ENCODE peak calls at places on chromosomes 7 and 10, in six cellular contexts. O is right cardiac atrium, V is gastrocnemius medialis, T is keratinocyte, U is stomach, D is colonic mucosa. Z is an unnamed sample.

GRCh38 chr7:27814054-27814453 is 74.1 kb downstream of the TAX1BP1 start:
- DNase-seq in U (no peak), V (no peak), D (no peak), O (no peak), T (no peak), Z (no peak)

GRCh38 chr10:34420273-34420672 is 394.8 kb downstream of the PARD3 start:
- DNase-seq in V (no peak), T (no peak), O (no peak), U (no peak), D (no peak), Z (no peak)

GRCh38 chr10:18501198-18501597 is 150.2 kb downstream of the NSUN6 start:
- DNase-seq in O (no peak), T (no peak), V (no peak), U (no peak), D (no peak), Z (no peak)

GRCh38 chr10:98295907-98296306 is 27.9 kb upstream of the LOXL4 start:
- DNase-seq in V (no peak), D (no peak), T (no peak), O (no peak), U (no peak), Z (no peak)

GRCh38 chr10:130251766-130252165 is 115.6 kb downstream of the GLRX3 start:
- DNase-seq in T (no peak), V (no peak), D (no peak), O (no peak), U (no peak), Z (no peak)

GRCh38 chr10:25157650-25158049 is 17.2 kb upstream of the GPR158 start:
- DNase-seq in O (no peak), U (no peak), T (no peak), D (no peak), V (no peak), Z (no peak)

GRCh38 chr10:84683550-84683949 is 355.2 kb downstream of the CCSER2 start:
- DNase-seq in D (no peak), V (no peak), O (no peak), T (no peak), U (no peak), Z (no peak)

GRCh38 chr7:96414931-96415292 is 93.0 kb upstream of the SLC25A13 start:
- DNase-seq in V (no peak), T (no peak), U (no peak), O (no peak), D (peak; percentile 45), Z (peak; percentile 60)

GRCh38 chr10:68179016-68179415 is 52.9 kb downstream of the ATOH7 start:
- DNase-seq in V (no peak), U (no peak), O (no peak), D (no peak), T (no peak), Z (no peak)

DNA sequence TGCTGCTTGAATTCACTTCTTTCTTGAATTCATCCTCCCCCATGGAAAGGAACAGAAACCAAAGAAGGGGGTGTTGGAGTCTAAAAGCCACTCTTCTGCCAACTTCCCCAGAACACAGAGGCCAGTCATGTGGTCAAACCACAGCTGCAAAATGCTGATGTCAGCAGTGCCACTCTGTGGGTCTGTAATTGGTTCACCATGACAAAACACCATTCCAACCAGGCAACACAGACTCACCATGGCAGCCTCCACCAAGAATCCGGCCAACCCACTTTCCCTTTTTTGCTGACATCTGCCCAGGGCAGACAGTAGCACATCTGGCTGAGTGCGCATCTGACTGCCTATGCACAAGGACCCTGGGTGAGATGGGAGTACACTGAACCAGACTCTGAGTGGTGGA is 16.8 kb downstream of the OSBPL3 start:
- DNase-seq in U (peak; percentile 28), V (peak; percentile 39), O (peak; percentile 57), D (peak; percentile 35), T (no peak), Z (no peak)
- H3K4me1 ChIP-seq in U (peaks cover 12% of the 10 kb centered on the region), V (peaks cover 4% of the 10 kb centered on the region), O (peaks cover 2% of the 10 kb centered on the region), D (peaks cover 9% of the 10 kb centered on the region), T (peaks cover 59% of the 10 kb centered on the region), Z (peaks cover 2% of the 10 kb centered on the region)

GRCh38 chr7:42224391-42225003 is 12.5 kb downstream of the GLI3 start:
- DNase-seq in V (no peak), O (no peak), D (no peak), U (no peak), T (no peak), Z (no peak)
- H3K27me3 ChIP-seq in V (peaks cover 14% of the 10 kb centered on the region), O (no peaks in the 10 kb centered on the region), D (peaks cover 11% of the 10 kb centered on the region), U (peaks cover 14% of the 10 kb centered on the region), T (no peaks in the 10 kb centered on the region), Z (no peaks in the 10 kb centered on the region)

DNA sequence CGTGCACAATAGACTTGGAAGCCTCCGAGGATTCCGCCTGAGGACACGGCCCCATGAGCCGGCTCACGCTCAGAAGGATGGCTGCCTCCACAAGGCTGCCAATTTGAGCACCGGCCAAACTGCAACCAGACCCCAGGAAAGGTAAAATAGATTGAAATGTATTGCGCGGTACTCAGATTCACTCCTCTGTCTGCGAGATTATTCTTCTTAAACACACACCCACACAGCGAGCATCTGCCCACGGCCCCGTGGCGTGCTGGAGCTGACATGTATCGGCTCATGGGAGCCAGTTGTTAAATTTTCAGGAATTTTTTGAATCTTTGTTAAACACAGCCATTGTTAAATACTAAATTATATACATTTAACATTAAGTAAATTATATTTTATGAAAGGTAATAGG is 653.2 kb upstream of the MKI67 start:
- DNase-seq in U (no peak), O (no peak), T (no peak), V (no peak), D (no peak), Z (no peak)
- H3K4me1 ChIP-seq in U (no peaks in the 10 kb centered on the region), O (no peaks in the 10 kb centered on the region), T (no peaks in the 10 kb centered on the region), V (no peaks in the 10 kb centered on the region), D (no peaks in the 10 kb centered on the region), Z (no peaks in the 10 kb centered on the region)

GRCh38 chr10:71161429-71161828 is 50.9 kb upstream of the UNC5B start:
- DNase-seq in O (no peak), V (peak; percentile 18), D (no peak), T (no peak), U (no peak), Z (no peak)
- H3K27me3 ChIP-seq in O (peaks cover 5% of the 10 kb centered on the region), V (no peaks in the 10 kb centered on the region), D (no peaks in the 10 kb centered on the region), T (peaks cover 3% of the 10 kb centered on the region), U (no peaks in the 10 kb centered on the region), Z (no peaks in the 10 kb centered on the region)

DNA sequence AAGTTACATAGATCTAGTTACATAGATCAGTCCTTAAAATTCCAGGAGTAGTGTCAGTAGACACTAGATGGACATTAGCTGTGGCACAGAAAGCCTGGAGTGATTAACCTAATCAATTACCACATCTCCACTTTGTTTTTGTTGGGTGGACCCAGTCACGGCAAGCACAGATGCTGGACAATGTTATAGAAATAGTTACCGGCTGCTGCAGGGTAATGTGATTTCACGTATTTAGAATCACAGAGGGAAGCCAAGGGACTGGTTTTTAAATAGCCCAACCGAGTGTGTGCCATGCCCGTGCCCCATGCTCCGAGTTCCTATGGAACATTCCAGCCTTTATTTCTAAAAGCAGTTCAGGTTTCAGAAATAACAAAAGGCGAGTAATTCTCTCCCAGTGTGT is 2.8 kb downstream of the LGI1 start:
- DNase-seq in V (peak; percentile 38), D (no peak), O (no peak), U (no peak), T (no peak), Z (no peak)
- H3K4me1 ChIP-seq in V (no peaks in the 10 kb centered on the region), D (no peaks in the 10 kb centered on the region), O (no peaks in the 10 kb centered on the region), U (peaks cover 16% of the 10 kb centered on the region), T (no peaks in the 10 kb centered on the region), Z (no peaks in the 10 kb centered on the region)

GRCh38 chr7:158583143-158583542 is 4.5 kb downstream of the PTPRN2 start:
- DNase-seq in D (no peak), U (no peak), T (no peak), V (no peak), O (no peak), Z (no peak)

GRCh38 chr7:158585721-158586498 is 1.7 kb downstream of the PTPRN2 start:
- DNase-seq in D (peak; percentile 68), T (no peak), U (peak; percentile 84), V (no peak), O (no peak), Z (peak; percentile 28)

GRCh38 chr7:158584392-158584791 is 3.2 kb downstream of the PTPRN2 start:
- DNase-seq in U (no peak), O (no peak), T (no peak), V (no peak), D (no peak), Z (no peak)

GRCh38 chr7:158582089-158582456 is 5.5 kb downstream of the PTPRN2 start:
- DNase-seq in T (no peak), D (no peak), U (peak; percentile 53), O (no peak), V (no peak), Z (no peak)

GRCh38 chr7:158583810-158584209 is 3.8 kb downstream of the PTPRN2 start:
- DNase-seq in D (no peak), V (no peak), U (no peak), T (no peak), O (no peak), Z (no peak)
- H3K27me3 ChIP-seq in D (peaks cover 9% of the 10 kb centered on the region), V (peaks cover 56% of the 10 kb centered on the region), U (peaks cover 28% of the 10 kb centered on the region), T (peaks cover 20% of the 10 kb centered on the region), O (no peaks in the 10 kb centered on the region), Z (peaks cover 14% of the 10 kb centered on the region)

DNA sequence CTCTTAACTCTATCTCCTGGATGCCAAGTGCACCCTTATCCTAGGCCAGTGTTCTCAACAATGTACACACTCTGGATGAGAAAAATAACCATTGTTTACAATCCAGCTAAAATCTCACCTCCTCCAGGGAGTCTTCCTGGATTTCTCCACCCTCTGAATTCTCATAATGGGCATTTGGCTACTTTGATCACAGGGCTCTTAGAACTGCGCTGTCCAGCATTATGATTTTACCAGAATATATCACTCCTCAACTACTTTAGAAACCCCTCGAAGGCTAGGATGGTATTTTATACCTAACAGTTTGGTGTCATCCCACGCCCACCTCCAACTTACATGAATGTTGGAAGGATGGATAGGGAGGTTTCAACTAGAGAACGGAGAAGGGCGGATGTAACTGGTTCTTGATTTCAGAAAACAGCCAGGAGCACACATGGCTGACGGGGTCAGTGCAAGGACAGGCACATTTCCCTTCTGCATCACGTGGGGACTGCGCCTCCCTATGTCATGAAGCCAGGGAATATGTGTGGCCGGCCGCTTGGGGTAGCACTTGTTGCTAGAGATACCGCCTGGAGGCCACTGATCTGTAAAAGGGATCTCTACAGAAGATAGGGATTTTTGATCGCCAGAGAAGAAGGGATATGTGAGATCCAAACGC is 1.2 kb upstream of the ATP6V0E2 start:
- DNase-seq in D (peak; percentile 82), T (peak; percentile 23), O (peak; percentile 93), U (peak; percentile 67), V (peak; percentile 88), Z (peak; percentile 58)
- H3K4me1 ChIP-seq in D (no peaks in the 10 kb centered on the region), T (peaks cover 13% of the 10 kb centered on the region), O (peaks cover 3% of the 10 kb centered on the region), U (peaks cover 30% of the 10 kb centered on the region), V (peaks cover 14% of the 10 kb centered on the region), Z (peaks cover 6% of the 10 kb centered on the region)

DNA sequence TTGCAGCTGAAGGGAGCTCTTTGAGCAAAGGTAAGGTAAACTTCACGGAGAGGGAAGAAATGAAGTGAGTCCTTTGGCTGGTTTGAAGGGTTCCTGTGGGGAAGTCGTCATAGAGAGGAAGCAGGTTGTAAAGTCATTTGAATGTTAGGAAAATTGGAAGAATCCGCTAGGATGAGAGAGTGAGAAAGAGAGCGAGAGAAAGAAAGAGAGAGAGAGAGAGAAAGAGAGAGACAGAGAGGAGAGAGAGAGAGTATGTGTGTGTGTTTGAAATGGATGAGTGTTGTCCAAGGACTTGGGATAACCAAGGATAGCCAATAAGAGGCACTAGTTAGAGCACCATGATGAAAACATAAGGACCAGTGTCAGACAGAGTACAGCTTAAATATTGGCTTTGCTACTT is 43.1 kb downstream of the FEZF1 start:
- DNase-seq in U (no peak), D (no peak), O (no peak), V (no peak), T (no peak), Z (no peak)
- H3K27me3 ChIP-seq in U (no peaks in the 10 kb centered on the region), D (no peaks in the 10 kb centered on the region), O (peaks cover 3% of the 10 kb centered on the region), V (no peaks in the 10 kb centered on the region), T (no peaks in the 10 kb centered on the region), Z (no peaks in the 10 kb centered on the region)

Z was measured in small intestine.